ENCODE peak calls at places on chromosome 4, in five cellular contexts. T is K562, F is HCT116, X is HepG2, O is GM12878. M is an unnamed sample.

GRCh38 chr4:139300431-139301142 is 718 bp upstream of the NAA15 start:
- DNase-seq in T (peak; percentile 65), F (no peak), X (no peak), O (peak; percentile 36), M (peak; percentile 38)

GRCh38 chr4:16439003-16439402 is 212.7 kb upstream of the TAPT1 start:
- DNase-seq in T (no peak), F (no peak), X (no peak), O (no peak), M (no peak)

GRCh38 chr4:25500626-25501318 is 123.7 kb downstream of the ANAPC4 start:
- DNase-seq in T (no peak), F (no peak), X (no peak), O (no peak), M (peak; percentile 42)

GRCh38 chr4:183806341-183806740 is 98.8 kb upstream of the STOX2 start:
- DNase-seq in T (no peak), F (no peak), X (no peak), O (no peak), M (no peak)

GRCh38 chr4:27251788-27252187 is 391.1 kb downstream of the STIM2 start:
- DNase-seq in T (no peak), F (no peak), X (no peak), O (no peak), M (no peak)

GRCh38 chr4:8391972-8392371 is 48.6 kb downstream of the ACOX3 start:
- DNase-seq in T (no peak), F (no peak), X (no peak), O (peak; percentile 60), M (no peak)

GRCh38 chr4:140851032-140851636 is 94.9 kb upstream of the TBC1D9 start:
- DNase-seq in T (peak; percentile 55), F (peak; percentile 65), X (peak; percentile 53), O (peak; percentile 33), M (peak; percentile 54)

GRCh38 chr4:173991321-173991720 is 292.1 kb downstream of the FBXO8 start:
- DNase-seq in T (no peak), F (no peak), X (no peak), O (no peak), M (no peak)

GRCh38 chr4:152310223-152310622 is 225.7 kb downstream of the FBXW7 start:
- DNase-seq in T (no peak), F (no peak), X (no peak), O (no peak), M (no peak)

GRCh38 chr4:53021709-53022108 is 159.6 kb downstream of the RASL11B start:
- DNase-seq in T (no peak), F (no peak), X (no peak), O (no peak), M (no peak)

GRCh38 chr4:78954048-78954666 is 14.9 kb upstream of the PAQR3 start:
- DNase-seq in T (peak; percentile 51), F (peak; percentile 23), X (peak; percentile 9), O (no peak), M (peak; percentile 18)

GRCh38 chr4:81130569-81130968 is 84.5 kb downstream of the PRKG2 start:
- DNase-seq in T (no peak), F (no peak), X (no peak), O (no peak), M (no peak)

GRCh38 chr4:128574706-128575105 is 234.8 kb upstream of the JADE1 start:
- DNase-seq in T (peak; percentile 89), F (peak; percentile 40), X (peak; percentile 32), O (peak; percentile 25), M (peak; percentile 42)

GRCh38 chr4:122224348-122224747 is 72.2 kb downstream of the BLTP1 start:
- DNase-seq in T (peak; percentile 31), F (no peak), X (no peak), O (no peak), M (no peak)

GRCh38 chr4:153143527-153144348 is 60.5 kb upstream of the TRIM2 start:
- DNase-seq in T (peak; percentile 17), F (peak; percentile 51), X (no peak), O (no peak), M (peak; percentile 82)

GRCh38 chr4:17781072-17781830 is at the start of gene FAM184B:
- DNase-seq in T (no peak), F (no peak), X (no peak), O (no peak), M (peak; percentile 63)

GRCh38 chr4:84966382-84967291 is at the start of gene WDFY3:
- DNase-seq in T (peak; percentile 83), F (peak; percentile 71), X (peak; percentile 58), O (no peak), M (peak; percentile 88)

GRCh38 chr4:80186666-80187065 is 10.6 kb upstream of the PRDM8 start:
- DNase-seq in T (no peak), F (no peak), X (no peak), O (no peak), M (no peak)

GRCh38 chr4:48129307-48130014 is 4.6 kb downstream of the TXK start:
- DNase-seq in T (peak; percentile 13), F (no peak), X (no peak), O (no peak), M (no peak)

GRCh38 chr4:159764343-159764952 is 661.6 kb downstream of the RAPGEF2 start:
- DNase-seq in T (peak; percentile 8), F (peak; percentile 62), X (peak; percentile 31), O (no peak), M (peak; percentile 59)

GRCh38 chr4:107619065-107619464 is 101.0 kb downstream of the PAPSS1 start:
- DNase-seq in T (no peak), F (no peak), X (no peak), O (no peak), M (no peak)
- TF ChIP-seq ZBTB33 in T (no peak), F (no peak), X (no peak), O (no peak), M (no peak)

GRCh38 chr4:119103263-119103662 is 32.4 kb upstream of the MYOZ2 start:
- DNase-seq in T (peak; percentile 8), F (peak; percentile 85), X (peak; percentile 31), O (no peak), M (no peak)
- TF ChIP-seq ZBTB33 in T (no peak), F (peak; percentile 19), X (no peak), O (no peak), M (peak; percentile 87)

GRCh38 chr4:39125600-39125985 is 56.7 kb upstream of the WDR19 start:
- DNase-seq in T (no peak), F (no peak), X (no peak), O (no peak), M (no peak)

GRCh38 chr4:39120418-39120817 is 58.4 kb downstream of the KLHL5 start:
- DNase-seq in T (peak; percentile 27), F (no peak), X (no peak), O (no peak), M (no peak)

GRCh38 chr4:39126256-39127095 is 55.9 kb upstream of the WDR19 start:
- DNase-seq in T (peak; percentile 7), F (no peak), X (no peak), O (no peak), M (no peak)

GRCh38 chr4:39124885-39125599 is 57.3 kb upstream of the WDR19 start:
- DNase-seq in T (no peak), F (no peak), X (no peak), O (peak; percentile 35), M (no peak)
- TF ChIP-seq ZBTB33 in T (no peak), F (no peak), X (no peak), O (no peak), M (no peak)

GRCh38 chr4:61442936-61443335 is 242.8 kb downstream of the ADGRL3 start:
- DNase-seq in T (no peak), F (no peak), X (no peak), O (no peak), M (no peak)

GRCh38 chr4:61440306-61440705 is 240.2 kb downstream of the ADGRL3 start:
- DNase-seq in T (no peak), F (no peak), X (no peak), O (no peak), M (no peak)

DNA sequence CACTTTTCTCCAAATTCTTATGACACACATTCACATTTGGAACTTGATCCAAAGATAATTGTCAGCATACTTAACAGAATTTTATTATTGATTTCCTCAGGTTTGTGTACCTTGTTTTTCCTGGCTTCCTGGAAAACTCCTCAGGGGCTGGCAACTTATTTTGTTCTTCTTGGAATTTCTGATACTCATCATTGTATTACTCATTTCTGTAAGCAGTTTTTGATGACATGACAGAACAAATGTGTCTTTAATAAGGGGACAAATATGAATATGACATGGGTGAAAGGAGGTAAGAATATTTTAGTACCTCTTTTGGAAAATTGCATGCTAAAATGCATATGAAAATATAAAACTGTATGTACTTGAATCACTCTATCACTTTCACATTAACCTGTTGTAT is 237.8 kb downstream of the ADGRL3 start:
- DNase-seq in T (no peak), F (no peak), X (no peak), O (no peak), M (no peak)
- TF ChIP-seq ZBTB33 in T (no peak), F (no peak), X (no peak), O (no peak), M (no peak)

GRCh38 chr4:112114452-112114851 is 30.8 kb upstream of the FAM241A start:
- DNase-seq in T (no peak), F (no peak), X (no peak), O (no peak), M (no peak)

GRCh38 chr4:112113786-112114185 is 31.5 kb upstream of the FAM241A start:
- DNase-seq in T (no peak), F (no peak), X (no peak), O (no peak), M (no peak)

GRCh38 chr4:112120021-112120420 is 25.2 kb upstream of the FAM241A start:
- DNase-seq in T (no peak), F (no peak), X (no peak), O (no peak), M (no peak)

GRCh38 chr4:112118742-112119357 is 26.4 kb upstream of the FAM241A start:
- DNase-seq in T (no peak), F (no peak), X (no peak), O (no peak), M (no peak)

DNA sequence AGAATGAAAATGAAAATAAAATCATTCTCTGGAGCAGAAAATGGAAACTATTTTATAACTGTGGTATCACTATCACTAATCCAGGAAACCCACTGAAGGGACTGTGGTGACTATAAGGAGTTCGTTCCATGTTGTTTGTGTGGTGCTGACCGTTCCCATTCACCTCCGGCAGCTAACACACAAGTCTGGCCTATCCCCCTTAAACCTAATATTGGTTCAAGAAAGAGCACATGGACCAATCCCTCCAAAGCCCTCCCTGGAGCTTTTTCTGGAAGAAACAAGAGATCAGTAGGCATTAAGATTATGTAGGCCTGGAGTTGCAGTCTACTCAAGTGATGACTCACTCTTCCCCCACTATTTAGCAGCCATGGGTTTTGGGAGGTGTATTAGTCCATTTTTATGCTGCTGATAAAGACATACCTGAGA is 25.9 kb upstream of the FAM241A start:
- DNase-seq in T (no peak), F (no peak), X (no peak), O (peak; percentile 24), M (no peak)
- TF ChIP-seq ZBTB33 in T (no peak), F (no peak), X (no peak), O (no peak), M (no peak)

M was measured in SK-N-SH.